ENCODE peak calls at places on chromosomes 2 and 18, in six cellular contexts. I is foreskin fibroblast, F is suprapubic skin, E is GM20000, M is PC-9, H is left lung. X is an unnamed sample.

GRCh38 chr2:32009479-32010256 is 1.1 kb downstream of the MEMO1 start:
- DNase-seq in I (peak), F (no peak), E (peak), M (no peak), H (peak), X (peak)

GRCh38 chr2:154455871-154456270 is 242.6 kb upstream of the KCNJ3 start:
- DNase-seq in I (peak), F (no peak), E (no peak), M (no peak), H (no peak), X (no peak)

GRCh38 chr2:88669371-88670214 is 21.9 kb upstream of the RPIA start:
- DNase-seq in I (peak), F (no peak), E (peak), M (peak), H (no peak), X (peak)

GRCh38 chr18:34870916-34871315 is 160.8 kb downstream of the DTNA start:
- DNase-seq in I (no peak), F (no peak), E (no peak), M (no peak), H (no peak), X (no peak)

GRCh38 chr2:110105608-110106467 is 9.8 kb downstream of the MALL start:
- DNase-seq in I (peak), F (no peak), E (no peak), M (peak), H (no peak), X (no peak)

GRCh38 chr2:241924069-241924908 is 54.8 kb downstream of the RTP5 start:
- DNase-seq in I (no peak), F (no peak), E (no peak), M (no peak), H (no peak), X (no peak)

GRCh38 chr2:134310450-134311079 is 56.7 kb downstream of the MGAT5 start:
- DNase-seq in I (no peak), F (no peak), E (no peak), M (no peak), H (no peak), X (no peak)

GRCh38 chr2:81389203-81389602 is 1084.7 kb upstream of the LRRTM1 start:
- DNase-seq in I (no peak), F (no peak), E (no peak), M (no peak), H (no peak), X (no peak)

GRCh38 chr2:7703523-7704144 is 786.4 kb downstream of the RNF144A start:
- DNase-seq in I (no peak), F (no peak), E (no peak), M (no peak), H (no peak), X (no peak)

GRCh38 chr2:207767461-207768167 is 2.1 kb downstream of the FZD5 start:
- DNase-seq in I (peak), F (no peak), E (peak), M (no peak), H (peak), X (no peak)

GRCh38 chr2:19228720-19229119 is 129.7 kb downstream of the OSR1 start:
- DNase-seq in I (no peak), F (no peak), E (no peak), M (no peak), H (no peak), X (no peak)

GRCh38 chr2:39625927-39626270 is 39.8 kb upstream of the TMEM178A start:
- DNase-seq in I (no peak), F (no peak), E (no peak), M (no peak), H (no peak), X (no peak)

GRCh38 chr2:216115224-216115582 is 6.1 kb downstream of the XRCC5 start:
- DNase-seq in I (no peak), F (no peak), E (no peak), M (no peak), H (no peak), X (peak)

GRCh38 chr18:63422862-63423304 is 607 bp upstream of the VPS4B start:
- DNase-seq in I (no peak), F (no peak), E (peak), M (no peak), H (no peak), X (no peak)
- TF ChIP-seq CTCF in I (no peak), F (no peak), E (no peak), M (no peak), H (no peak), X (no peak)

DNA sequence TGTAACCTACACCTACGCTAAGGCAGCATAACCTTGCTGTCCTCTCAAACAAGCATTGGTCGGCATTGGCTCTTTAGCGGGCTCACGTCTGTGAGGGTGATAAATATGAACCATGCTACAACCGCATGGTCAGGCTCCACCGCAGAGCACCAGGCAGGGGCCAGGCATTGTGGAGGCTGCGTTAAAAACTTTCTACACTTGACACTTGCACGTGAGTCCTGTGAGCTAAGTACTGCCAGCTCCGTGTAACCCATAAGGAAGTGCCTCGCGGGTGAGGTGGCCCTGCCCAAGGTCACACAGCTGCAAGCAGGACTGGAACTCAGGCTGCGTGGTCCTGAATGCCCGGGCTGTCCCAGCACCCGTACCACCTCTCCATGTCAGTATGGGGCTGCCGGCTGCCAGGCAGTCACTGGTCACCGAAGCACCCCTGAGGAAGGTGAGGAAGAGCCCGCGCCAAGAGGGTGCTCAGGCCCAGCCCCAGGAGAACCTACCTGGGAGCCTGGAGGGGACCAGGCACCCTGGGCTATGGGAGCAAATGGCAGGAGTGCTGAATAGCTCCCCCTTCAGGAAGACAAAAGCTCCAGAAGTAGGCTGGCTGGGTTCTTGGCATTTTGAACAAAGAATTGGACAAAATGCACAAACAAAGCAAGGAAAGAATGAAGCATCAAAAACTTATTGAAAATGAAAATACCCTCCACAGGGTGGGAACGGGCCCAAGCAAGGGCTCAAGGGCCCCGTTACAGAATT is 271.1 kb upstream of the RAB6C start:
- DNase-seq in I (no peak), F (no peak), E (no peak), M (no peak), H (no peak), X (no peak)
- TF ChIP-seq CTCF in I (no peak), F (no peak), E (no peak), M (no peak), H (no peak), X (no peak)

GRCh38 chr2:53021285-53021684 is 746.3 kb upstream of the CHAC2 start:
- DNase-seq in I (peak), F (no peak), E (no peak), M (no peak), H (no peak), X (no peak)

GRCh38 chr2:53021828-53022227 is 745.8 kb upstream of the CHAC2 start:
- DNase-seq in I (no peak), F (no peak), E (no peak), M (no peak), H (no peak), X (no peak)

DNA sequence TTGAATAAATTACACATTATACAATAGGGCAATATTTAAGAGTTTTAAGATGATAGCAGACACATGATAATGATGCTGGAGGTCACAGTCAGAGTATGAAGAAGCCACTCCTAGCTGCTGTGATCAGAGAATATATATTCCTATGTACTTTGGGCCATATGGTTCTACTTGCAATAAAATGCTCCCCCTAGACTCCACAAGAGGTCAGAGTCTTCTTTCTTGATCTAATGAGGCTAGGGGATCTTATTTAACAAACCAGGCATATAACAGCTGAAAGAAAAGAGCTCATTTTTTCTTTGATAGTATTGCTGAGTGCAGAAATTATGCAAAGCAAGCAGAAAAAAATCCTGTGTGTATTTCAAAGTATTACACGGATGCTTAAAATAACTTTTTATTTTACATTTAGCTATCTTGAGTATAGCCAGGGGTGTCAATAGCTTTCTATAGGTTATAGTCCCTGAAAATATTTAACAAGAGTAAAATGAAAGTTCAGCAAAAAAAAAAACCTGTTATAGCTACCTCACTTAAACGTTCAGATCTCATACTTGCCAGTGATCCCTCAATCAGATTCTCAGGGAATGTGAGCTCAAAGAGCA is 748.7 kb upstream of the CHAC2 start:
- DNase-seq in I (peak), F (no peak), E (no peak), M (no peak), H (no peak), X (no peak)
- TF ChIP-seq CTCF in I (peak), F (no peak), E (no peak), M (peak), H (no peak), X (peak)

DNA sequence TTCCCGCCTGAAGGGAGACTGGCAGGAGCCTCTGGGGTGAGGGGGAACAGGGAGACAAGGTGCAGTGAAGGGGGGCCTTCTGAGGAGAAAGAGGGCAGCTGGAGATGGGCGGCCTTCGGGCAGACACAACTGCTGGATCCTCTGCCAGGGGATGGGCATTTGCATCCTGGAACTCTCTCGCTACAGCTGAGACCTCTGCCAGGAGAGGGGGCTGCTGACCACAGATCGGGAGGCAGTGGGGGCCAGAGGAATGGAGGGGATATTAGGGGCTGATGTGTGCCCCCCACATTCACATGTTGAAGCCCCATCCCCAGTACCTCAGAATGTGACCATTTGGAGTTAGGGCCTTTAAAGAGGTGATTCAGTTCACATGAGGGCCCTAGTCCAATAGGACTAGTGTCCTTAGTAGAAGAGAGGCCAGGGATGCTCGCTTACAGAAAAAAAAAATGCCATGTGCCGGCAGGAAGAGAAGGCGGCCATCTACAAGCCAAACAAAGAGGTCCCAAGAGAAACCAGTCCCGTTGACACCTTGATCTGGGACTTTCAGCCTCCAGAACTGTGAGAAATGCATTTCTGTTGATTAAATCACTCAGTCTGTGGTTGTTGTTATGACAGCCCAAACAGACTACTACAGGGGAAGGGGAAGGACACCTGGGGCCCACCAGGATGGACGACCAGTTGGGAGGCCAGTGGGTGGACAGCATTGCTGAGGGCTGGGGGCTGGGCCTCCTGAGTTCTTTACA is 50.0 kb downstream of the TRABD2A start:
- DNase-seq in I (no peak), F (no peak), E (no peak), M (no peak), H (no peak), X (no peak)
- TF ChIP-seq CTCF in I (no peak), F (no peak), E (no peak), M (no peak), H (no peak), X (no peak)

X was measured in neural crest cell.